ENCODE peak calls at places on chromosome 16, in nine cellular contexts. One of them, this sample, is unnamed. For H3K4me1 and H3K27me3, the result is how much of the 10 kb centered on the place peaks cover.

GRCh38 chr16:88002211-88002610 is 51.0 kb downstream of the BANP start:
- DNase-seq in gastrocnemius medialis: no peak
- DNase-seq in small intestine: no peak
- DNase-seq in left ventricle myocardium inferior: no peak
- DNase-seq in lower lobe of right lung: no peak
- DNase-seq in right lobe of liver: no peak
- DNase-seq in pancreas: no peak
- DNase-seq in Peyer's patch: no peak
- DNase-seq in endothelial cell of umbilical vein: no peak
- DNase-seq in this sample: peak

GRCh38 chr16:70298988-70299938 is at the start of gene DDX19B:
- DNase-seq in gastrocnemius medialis: peak
- DNase-seq in small intestine: peak
- DNase-seq in left ventricle myocardium inferior: peak
- DNase-seq in lower lobe of right lung: peak
- DNase-seq in right lobe of liver: peak
- DNase-seq in pancreas: peak
- DNase-seq in Peyer's patch: peak
- DNase-seq in endothelial cell of umbilical vein: peak
- DNase-seq in this sample: peak

GRCh38 chr16:86495756-86496261 is 14.5 kb upstream of the FOXF1 start:
- DNase-seq in gastrocnemius medialis: no peak
- DNase-seq in small intestine: no peak
- DNase-seq in left ventricle myocardium inferior: no peak
- DNase-seq in lower lobe of right lung: no peak
- DNase-seq in right lobe of liver: no peak
- DNase-seq in pancreas: no peak
- DNase-seq in Peyer's patch: no peak
- DNase-seq in endothelial cell of umbilical vein: no peak
- DNase-seq in this sample: no peak

GRCh38 chr16:19179890-19180490 is 11.9 kb downstream of the SYT17 start:
- DNase-seq in gastrocnemius medialis: peak
- DNase-seq in small intestine: peak
- DNase-seq in left ventricle myocardium inferior: peak
- DNase-seq in lower lobe of right lung: peak
- DNase-seq in right lobe of liver: no peak
- DNase-seq in pancreas: peak
- DNase-seq in Peyer's patch: peak
- DNase-seq in endothelial cell of umbilical vein: peak
- DNase-seq in this sample: no peak

GRCh38 chr16:54750249-54750648 is 180.4 kb upstream of the IRX5 start:
- DNase-seq in gastrocnemius medialis: no peak
- DNase-seq in small intestine: no peak
- DNase-seq in left ventricle myocardium inferior: no peak
- DNase-seq in lower lobe of right lung: no peak
- DNase-seq in right lobe of liver: no peak
- DNase-seq in pancreas: no peak
- DNase-seq in Peyer's patch: no peak
- DNase-seq in endothelial cell of umbilical vein: no peak
- DNase-seq in this sample: no peak

GRCh38 chr16:10122026-10122425 is 60.2 kb downstream of the GRIN2A start:
- DNase-seq in gastrocnemius medialis: no peak
- DNase-seq in small intestine: no peak
- DNase-seq in left ventricle myocardium inferior: no peak
- DNase-seq in lower lobe of right lung: no peak
- DNase-seq in right lobe of liver: no peak
- DNase-seq in pancreas: no peak
- DNase-seq in Peyer's patch: no peak
- DNase-seq in endothelial cell of umbilical vein: no peak
- DNase-seq in this sample: no peak

GRCh38 chr16:15507299-15507958 is 73.0 kb downstream of the BMERB1 start:
- DNase-seq in gastrocnemius medialis: peak
- DNase-seq in small intestine: no peak
- DNase-seq in left ventricle myocardium inferior: no peak
- DNase-seq in lower lobe of right lung: no peak
- DNase-seq in right lobe of liver: no peak
- DNase-seq in pancreas: no peak
- DNase-seq in Peyer's patch: no peak
- DNase-seq in endothelial cell of umbilical vein: peak
- DNase-seq in this sample: no peak

GRCh38 chr16:86874141-86874540 is 295.8 kb downstream of the FOXL1 start:
- DNase-seq in gastrocnemius medialis: no peak
- DNase-seq in small intestine: peak
- DNase-seq in left ventricle myocardium inferior: no peak
- DNase-seq in lower lobe of right lung: no peak
- DNase-seq in right lobe of liver: no peak
- DNase-seq in pancreas: no peak
- DNase-seq in Peyer's patch: no peak
- DNase-seq in endothelial cell of umbilical vein: peak
- DNase-seq in this sample: no peak

GRCh38 chr16:49560018-49560830 is 186.6 kb downstream of the C16orf78 start:
- DNase-seq in gastrocnemius medialis: no peak
- DNase-seq in small intestine: no peak
- DNase-seq in left ventricle myocardium inferior: no peak
- DNase-seq in lower lobe of right lung: no peak
- DNase-seq in right lobe of liver: no peak
- DNase-seq in pancreas: no peak
- DNase-seq in Peyer's patch: no peak
- DNase-seq in endothelial cell of umbilical vein: no peak
- DNase-seq in this sample: no peak

GRCh38 chr16:7910116-7910515 is 577.5 kb downstream of the RBFOX1 start:
- DNase-seq in gastrocnemius medialis: no peak
- DNase-seq in small intestine: no peak
- DNase-seq in left ventricle myocardium inferior: no peak
- DNase-seq in lower lobe of right lung: no peak
- DNase-seq in right lobe of liver: no peak
- DNase-seq in pancreas: no peak
- DNase-seq in Peyer's patch: no peak
- DNase-seq in endothelial cell of umbilical vein: no peak
- DNase-seq in this sample: no peak

DNA sequence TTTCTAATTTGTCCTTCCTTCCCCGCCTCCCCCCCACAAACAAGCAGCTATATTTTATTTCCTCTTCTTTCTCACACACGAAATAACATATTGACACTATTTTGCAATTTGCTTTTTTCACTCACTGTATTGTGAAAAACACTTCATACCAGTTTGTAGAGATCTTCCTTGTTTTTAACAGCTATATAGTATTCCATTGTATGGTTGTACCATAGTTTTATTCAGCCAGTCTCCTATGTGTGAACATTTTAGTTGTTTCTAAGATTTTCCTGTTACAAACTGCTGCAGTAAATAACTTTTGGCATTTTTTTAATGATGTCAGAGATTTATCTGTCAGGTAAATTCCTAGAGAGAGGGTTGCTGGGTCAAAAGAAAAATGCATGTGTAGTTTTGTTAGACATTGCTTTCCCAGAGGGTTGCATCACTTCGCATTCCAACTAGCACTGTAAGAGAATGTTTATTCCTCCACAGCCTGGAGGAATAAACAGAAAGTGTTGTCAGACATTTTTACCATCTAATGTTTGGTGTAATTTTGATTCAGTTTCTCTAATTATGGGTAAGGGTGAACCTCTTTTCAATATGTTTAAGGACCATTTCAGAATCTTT is 101.2 kb downstream of the MRTFB start:
- DNase-seq in gastrocnemius medialis: no peak
- DNase-seq in small intestine: no peak
- DNase-seq in left ventricle myocardium inferior: no peak
- DNase-seq in lower lobe of right lung: no peak
- DNase-seq in right lobe of liver: no peak
- DNase-seq in pancreas: no peak
- DNase-seq in Peyer's patch: no peak
- DNase-seq in endothelial cell of umbilical vein: no peak
- DNase-seq in this sample: no peak
- H3K4me1 ChIP-seq in gastrocnemius medialis: under half
- H3K4me1 ChIP-seq in small intestine: under half
- H3K4me1 ChIP-seq in left ventricle myocardium inferior: under half
- H3K4me1 ChIP-seq in lower lobe of right lung: under half
- H3K4me1 ChIP-seq in right lobe of liver: under half
- H3K4me1 ChIP-seq in pancreas: under half
- H3K4me1 ChIP-seq in Peyer's patch: under half
- H3K4me1 ChIP-seq in endothelial cell of umbilical vein: under half
- H3K4me1 ChIP-seq in this sample: under half

GRCh38 chr16:84754353-84754856 is 54.6 kb downstream of the USP10 start:
- DNase-seq in gastrocnemius medialis: peak
- DNase-seq in small intestine: peak
- DNase-seq in left ventricle myocardium inferior: no peak
- DNase-seq in lower lobe of right lung: no peak
- DNase-seq in right lobe of liver: peak
- DNase-seq in pancreas: peak
- DNase-seq in Peyer's patch: peak
- DNase-seq in endothelial cell of umbilical vein: peak
- DNase-seq in this sample: peak

GRCh38 chr16:84752600-84752999 is 52.8 kb downstream of the USP10 start:
- DNase-seq in gastrocnemius medialis: no peak
- DNase-seq in small intestine: no peak
- DNase-seq in left ventricle myocardium inferior: no peak
- DNase-seq in lower lobe of right lung: no peak
- DNase-seq in right lobe of liver: no peak
- DNase-seq in pancreas: no peak
- DNase-seq in Peyer's patch: no peak
- DNase-seq in endothelial cell of umbilical vein: no peak
- DNase-seq in this sample: no peak

GRCh38 chr16:84751947-84752346 is 52.1 kb downstream of the USP10 start:
- DNase-seq in gastrocnemius medialis: no peak
- DNase-seq in small intestine: no peak
- DNase-seq in left ventricle myocardium inferior: no peak
- DNase-seq in lower lobe of right lung: no peak
- DNase-seq in right lobe of liver: no peak
- DNase-seq in pancreas: no peak
- DNase-seq in Peyer's patch: no peak
- DNase-seq in endothelial cell of umbilical vein: peak
- DNase-seq in this sample: no peak

GRCh38 chr16:84755004-84755672 is 55.3 kb downstream of the USP10 start:
- DNase-seq in gastrocnemius medialis: no peak
- DNase-seq in small intestine: no peak
- DNase-seq in left ventricle myocardium inferior: no peak
- DNase-seq in lower lobe of right lung: no peak
- DNase-seq in right lobe of liver: no peak
- DNase-seq in pancreas: no peak
- DNase-seq in Peyer's patch: no peak
- DNase-seq in endothelial cell of umbilical vein: no peak
- DNase-seq in this sample: no peak

DNA sequence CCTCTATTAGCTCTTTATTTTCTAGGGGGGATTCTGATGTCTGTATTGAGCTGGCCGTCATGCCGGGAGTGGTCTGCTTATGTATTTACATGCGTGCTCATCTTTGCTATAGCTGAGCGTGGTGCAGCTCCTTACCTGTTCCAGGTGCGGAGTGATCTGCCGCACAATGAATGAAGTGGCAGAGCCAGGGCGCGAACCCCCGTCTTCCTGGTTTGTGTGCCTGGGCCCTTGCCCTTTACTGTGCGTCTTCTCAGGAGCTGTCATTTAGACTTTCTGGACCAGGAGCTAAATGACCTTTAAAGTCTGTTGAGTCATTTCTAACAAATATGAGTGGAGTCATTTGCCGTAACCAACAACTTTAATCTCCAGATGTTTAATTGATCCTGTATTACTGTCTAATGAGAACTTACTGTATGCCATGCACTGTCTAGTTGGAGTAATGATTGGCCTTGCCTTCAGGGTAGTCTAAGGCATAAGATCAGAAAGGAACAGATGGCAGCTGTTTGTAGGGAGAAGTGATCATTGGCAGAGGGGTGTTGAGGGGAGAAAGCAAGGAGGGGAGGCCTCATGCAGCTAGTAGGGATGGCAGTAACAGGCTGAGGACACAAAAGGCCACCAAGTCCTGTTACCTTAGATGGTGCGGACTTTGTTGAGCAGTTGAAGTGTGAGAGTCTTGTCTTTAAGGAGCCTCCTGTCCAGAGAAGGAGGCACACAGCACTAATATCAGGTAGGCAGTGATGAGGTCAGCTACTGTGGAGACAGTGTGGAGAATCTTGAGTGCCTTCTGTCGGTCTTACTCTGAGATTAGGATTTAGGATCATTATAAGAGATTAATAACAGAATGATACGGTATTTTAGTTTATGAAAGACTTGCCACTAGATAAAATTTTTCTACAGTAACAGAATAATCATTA is 53.9 kb downstream of the USP10 start:
- DNase-seq in gastrocnemius medialis: no peak
- DNase-seq in small intestine: no peak
- DNase-seq in left ventricle myocardium inferior: no peak
- DNase-seq in lower lobe of right lung: no peak
- DNase-seq in right lobe of liver: no peak
- DNase-seq in pancreas: no peak
- DNase-seq in Peyer's patch: no peak
- DNase-seq in endothelial cell of umbilical vein: no peak
- DNase-seq in this sample: no peak
- H3K27me3 ChIP-seq in gastrocnemius medialis: under half
- H3K27me3 ChIP-seq in small intestine: under half
- H3K27me3 ChIP-seq in left ventricle myocardium inferior: under half
- H3K27me3 ChIP-seq in lower lobe of right lung: under half
- H3K27me3 ChIP-seq in right lobe of liver: under half
- H3K27me3 ChIP-seq in pancreas: under half
- H3K27me3 ChIP-seq in Peyer's patch: under half
- H3K27me3 ChIP-seq in endothelial cell of umbilical vein: under half
- H3K27me3 ChIP-seq in this sample: under half

DNA sequence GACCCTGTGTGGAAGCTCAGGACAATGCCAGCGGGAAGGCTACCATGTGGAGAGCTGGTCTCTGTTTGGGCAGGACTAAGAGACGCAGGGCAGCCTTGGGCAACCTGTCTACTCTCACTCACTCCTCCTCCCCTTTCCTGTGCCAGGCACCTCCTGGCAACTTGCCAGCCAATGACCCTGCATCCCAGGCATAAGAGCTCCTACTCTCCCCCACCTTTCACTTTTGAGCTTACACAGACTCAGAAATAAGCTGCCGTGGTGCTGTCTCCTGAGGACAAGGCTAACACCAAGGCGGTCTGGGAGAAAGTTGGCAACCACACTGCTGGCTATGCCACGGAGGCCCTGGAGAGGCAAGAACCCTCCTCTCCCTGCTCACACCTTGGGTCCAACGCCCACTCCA is 2.6 kb downstream of the HBM start:
- DNase-seq in gastrocnemius medialis: no peak
- DNase-seq in small intestine: no peak
- DNase-seq in left ventricle myocardium inferior: no peak
- DNase-seq in lower lobe of right lung: no peak
- DNase-seq in right lobe of liver: no peak
- DNase-seq in pancreas: no peak
- DNase-seq in Peyer's patch: no peak
- DNase-seq in endothelial cell of umbilical vein: no peak
- DNase-seq in this sample: no peak
- H3K4me1 ChIP-seq in gastrocnemius medialis: under half
- H3K4me1 ChIP-seq in small intestine: under half
- H3K4me1 ChIP-seq in left ventricle myocardium inferior: under half
- H3K4me1 ChIP-seq in lower lobe of right lung: under half
- H3K4me1 ChIP-seq in right lobe of liver: under half
- H3K4me1 ChIP-seq in pancreas: under half
- H3K4me1 ChIP-seq in Peyer's patch: under half
- H3K4me1 ChIP-seq in endothelial cell of umbilical vein: under half
- H3K4me1 ChIP-seq in this sample: under half

DNA sequence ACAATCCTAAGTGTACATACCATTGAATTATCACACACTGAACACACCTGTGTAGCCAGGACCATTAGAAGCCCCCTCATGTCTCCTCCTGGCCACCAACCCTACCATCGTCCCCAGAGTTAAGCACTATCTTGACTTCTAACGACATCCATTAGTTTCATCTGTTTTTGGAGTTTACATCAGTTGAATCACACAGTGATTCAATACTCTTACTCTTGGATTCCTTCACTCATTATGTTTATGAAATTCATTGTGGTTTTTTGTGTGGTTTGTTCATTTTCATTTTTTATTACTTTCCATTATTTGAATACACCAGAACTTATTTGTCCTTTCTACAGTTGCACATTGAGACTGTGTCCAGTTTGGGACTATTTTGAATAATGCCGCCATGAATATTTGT is 13.6 kb downstream of the DRC7 start:
- DNase-seq in gastrocnemius medialis: no peak
- DNase-seq in small intestine: no peak
- DNase-seq in left ventricle myocardium inferior: no peak
- DNase-seq in lower lobe of right lung: no peak
- DNase-seq in right lobe of liver: no peak
- DNase-seq in pancreas: no peak
- DNase-seq in Peyer's patch: peak
- DNase-seq in endothelial cell of umbilical vein: no peak
- DNase-seq in this sample: no peak
- H3K27me3 ChIP-seq in gastrocnemius medialis: under half
- H3K27me3 ChIP-seq in small intestine: under half
- H3K27me3 ChIP-seq in left ventricle myocardium inferior: under half
- H3K27me3 ChIP-seq in lower lobe of right lung: under half
- H3K27me3 ChIP-seq in right lobe of liver: under half
- H3K27me3 ChIP-seq in pancreas: under half
- H3K27me3 ChIP-seq in Peyer's patch: under half
- H3K27me3 ChIP-seq in endothelial cell of umbilical vein: under half
- H3K27me3 ChIP-seq in this sample: under half

This sample was measured in ascending aorta.